ENCODE peak calls at places on chromosomes 7 and 10, in four cellular contexts. K, P, I and E are unnamed samples.

GRCh38 chr10:68566955-68567354 is 6.8 kb downstream of the TET1 start:
- DNase-seq in K (no peak), P (no peak), I (no peak), E (no peak)

GRCh38 chr10:75743231-75743864 is 311.9 kb downstream of the LRMDA start:
- DNase-seq in K (no peak), P (no peak), I (no peak), E (no peak)

GRCh38 chr10:33706746-33707145 is 372.3 kb upstream of the NRP1 start:
- DNase-seq in K (no peak), P (peak), I (no peak), E (no peak)

GRCh38 chr7:101959829-101960228 is 142.4 kb downstream of the CUX1 start:
- DNase-seq in K (no peak), P (no peak), I (no peak), E (no peak)

GRCh38 chr10:121511943-121512342 is 86.3 kb downstream of the FGFR2 start:
- DNase-seq in K (no peak), P (peak), I (no peak), E (no peak)

GRCh38 chr10:127907411-127908105 is 655 bp downstream of the PTPRE start:
- DNase-seq in K (no peak), P (no peak), I (peak), E (peak)

GRCh38 chr7:155896531-155897263 is 84.4 kb upstream of the SHH start:
- DNase-seq in K (no peak), P (no peak), I (no peak), E (no peak)

GRCh38 chr10:28676297-28676967 is 889 bp upstream of the BAMBI start:
- DNase-seq in K (peak), P (no peak), I (peak), E (no peak)

GRCh38 chr10:42594246-42594650 is 44.1 kb downstream of the ZNF33B start:
- DNase-seq in K (no peak), P (peak), I (no peak), E (no peak)

GRCh38 chr10:94274142-94274787 is 88.5 kb downstream of the NOC3L start:
- DNase-seq in K (no peak), P (no peak), I (no peak), E (peak)

GRCh38 chr10:122234416-122234815 is 36.7 kb upstream of the BTBD16 start:
- DNase-seq in K (no peak), P (no peak), I (no peak), E (no peak)

GRCh38 chr7:137579913-137580640 is 236.5 kb upstream of the PTN start:
- DNase-seq in K (peak), P (peak), I (no peak), E (no peak)

GRCh38 chr7:32256376-32256775 is 186.2 kb upstream of the PDE1C start:
- DNase-seq in K (no peak), P (no peak), I (no peak), E (no peak)

GRCh38 chr7:152870106-152870693 is 110.6 kb downstream of the ACTR3B start:
- DNase-seq in K (no peak), P (no peak), I (peak), E (no peak)

GRCh38 chr7:37439282-37440021 is 9.2 kb downstream of the ELMO1 start:
- DNase-seq in K (no peak), P (no peak), I (no peak), E (no peak)

GRCh38 chr7:27154901-27155815 is 1.3 kb downstream of the HOXA7 start:
- DNase-seq in K (no peak), P (peak), I (peak), E (peak)

GRCh38 chr7:2736411-2736914 is 48.5 kb downstream of the AMZ1 start:
- DNase-seq in K (no peak), P (no peak), I (no peak), E (peak)

GRCh38 chr10:124587811-124588211 is 126.2 kb downstream of the LHPP start:
- DNase-seq in K (no peak), P (no peak), I (no peak), E (peak)

GRCh38 chr7:38660427-38661099 is 29.4 kb upstream of the AMPH start:
- DNase-seq in K (peak), P (peak), I (peak), E (no peak)

GRCh38 chr7:32062150-32062549 is 8.1 kb downstream of the PDE1C start:
- DNase-seq in K (peak), P (peak), I (peak), E (peak)

GRCh38 chr10:21464134-21464533 is 61.3 kb downstream of the SKIDA1 start:
- DNase-seq in K (no peak), P (no peak), I (no peak), E (no peak)

DNA sequence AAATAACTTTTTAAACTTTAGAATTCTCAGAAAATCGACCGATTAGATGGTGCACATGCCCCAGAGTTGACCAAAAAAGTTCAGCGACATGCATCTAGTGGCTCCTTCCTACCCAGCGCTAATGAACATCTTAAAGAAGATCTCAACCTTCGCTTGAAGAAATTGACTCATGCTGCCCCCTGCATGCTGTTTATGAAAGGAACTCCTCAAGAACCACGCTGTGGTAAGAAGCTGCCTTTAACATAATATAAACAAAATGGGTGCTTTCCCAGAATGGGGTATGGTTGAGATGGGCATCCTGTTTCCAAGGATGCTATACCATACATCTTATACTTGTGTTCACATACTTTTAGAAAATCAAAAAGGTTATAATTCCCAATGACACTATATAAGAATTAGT is 24.6 kb downstream of the GLRX3 start:
- DNase-seq in K (peak), P (no peak), I (no peak), E (no peak)
- TF ChIP-seq CTCF in K (peak), P (no peak), I (peak), E (no peak)

GRCh38 chr7:157001920-157002818 is 8.3 kb downstream of the MNX1 start:
- DNase-seq in K (no peak), P (no peak), I (peak), E (no peak)
- H3K4me3 ChIP-seq in K (no peak), P (no peak), I (peak), E (no peak)

DNA sequence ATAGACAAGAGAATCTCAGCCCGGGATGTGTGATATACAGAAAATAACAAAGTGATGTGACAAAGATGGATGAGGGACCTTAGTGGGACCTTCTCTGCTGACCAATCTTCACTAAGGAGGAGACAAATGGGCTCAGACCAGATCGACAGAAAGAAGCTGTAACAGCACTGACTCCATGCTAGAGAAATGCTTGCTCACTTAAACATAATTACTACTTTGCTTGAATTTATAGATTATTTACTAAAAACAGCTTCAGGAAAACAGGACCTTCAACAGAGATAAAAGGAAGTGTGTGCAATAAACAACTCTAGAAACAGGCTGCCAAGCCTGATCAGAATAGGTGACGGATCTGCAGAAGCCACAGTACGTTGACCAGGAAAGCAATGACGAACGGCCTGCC is 98.3 kb upstream of the STEAP1B start:
- DNase-seq in K (no peak), P (no peak), I (no peak), E (no peak)
- TF ChIP-seq CTCF in K (no peak), P (no peak), I (no peak), E (no peak)

GRCh38 chr10:12615296-12616220 is 266.2 kb downstream of the CAMK1D start:
- DNase-seq in K (no peak), P (no peak), I (no peak), E (no peak)
- H3K4me3 ChIP-seq in K (no peak), P (no peak), I (no peak), E (no peak)

GRCh38 chr10:12062754-12063482 is 5.8 kb upstream of the DHTKD1 start:
- DNase-seq in K (peak), P (no peak), I (no peak), E (no peak)

GRCh38 chr10:12067336-12067735 is 1.4 kb upstream of the DHTKD1 start:
- DNase-seq in K (no peak), P (peak), I (no peak), E (no peak)

GRCh38 chr10:12063483-12063818 is 5.3 kb upstream of the DHTKD1 start:
- DNase-seq in K (no peak), P (no peak), I (peak), E (no peak)

GRCh38 chr10:12073526-12073925 is 4.8 kb downstream of the DHTKD1 start:
- DNase-seq in K (no peak), P (no peak), I (no peak), E (no peak)

GRCh38 chr10:12068467-12069269 is at the start of gene DHTKD1:
- DNase-seq in K (peak), P (peak), I (peak), E (peak)
- TF ChIP-seq CTCF in K (peak), P (peak), I (peak), E (peak)

DNA sequence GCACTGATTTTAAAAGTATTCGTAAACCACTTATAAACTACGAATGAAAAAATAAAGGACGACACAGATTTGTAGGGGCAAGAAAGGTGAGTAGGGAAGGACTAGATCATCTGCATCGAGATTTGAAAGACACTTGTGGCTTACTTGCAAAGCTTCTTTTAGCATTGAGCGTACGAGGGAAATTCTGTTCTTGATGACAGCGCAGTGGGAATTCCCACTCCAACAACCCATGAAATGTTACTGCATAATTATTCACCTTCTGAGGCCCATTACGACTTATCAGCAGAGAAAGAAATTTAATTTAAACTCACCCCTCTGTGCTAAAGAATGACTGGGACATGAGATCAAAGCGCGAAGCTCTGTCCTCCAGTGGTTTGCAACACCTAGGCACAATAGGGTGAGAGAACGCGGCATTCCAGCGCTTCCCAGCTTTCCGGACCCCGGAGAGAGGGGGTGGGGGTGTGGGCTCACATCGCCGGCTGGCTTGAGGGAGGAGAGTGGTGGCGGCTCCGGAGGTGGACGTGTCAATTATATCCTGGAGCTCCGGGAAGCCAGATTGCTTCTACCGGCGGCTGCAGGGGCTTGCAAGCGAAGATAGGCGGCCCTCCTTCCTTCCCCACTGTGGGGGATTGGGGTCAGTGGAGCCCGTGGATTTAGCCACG is 10.3 kb downstream of the SP8 start:
- DNase-seq in K (no peak), P (no peak), I (peak), E (no peak)
- H3K4me3 ChIP-seq in K (no peak), P (no peak), I (no peak), E (no peak)

GRCh38 chr10:98134117-98134430 is 383 bp upstream of the R3HCC1L start:
- DNase-seq in K (no peak), P (no peak), I (no peak), E (no peak)
- TF ChIP-seq CTCF in K (no peak), P (no peak), I (no peak), E (no peak)

GRCh38 chr7:107691713-107692112 is 31.1 kb downstream of the SLC26A4 start:
- DNase-seq in K (no peak), P (no peak), I (no peak), E (no peak)
- H3K4me3 ChIP-seq in K (no peak), P (no peak), I (no peak), E (no peak)

DNA sequence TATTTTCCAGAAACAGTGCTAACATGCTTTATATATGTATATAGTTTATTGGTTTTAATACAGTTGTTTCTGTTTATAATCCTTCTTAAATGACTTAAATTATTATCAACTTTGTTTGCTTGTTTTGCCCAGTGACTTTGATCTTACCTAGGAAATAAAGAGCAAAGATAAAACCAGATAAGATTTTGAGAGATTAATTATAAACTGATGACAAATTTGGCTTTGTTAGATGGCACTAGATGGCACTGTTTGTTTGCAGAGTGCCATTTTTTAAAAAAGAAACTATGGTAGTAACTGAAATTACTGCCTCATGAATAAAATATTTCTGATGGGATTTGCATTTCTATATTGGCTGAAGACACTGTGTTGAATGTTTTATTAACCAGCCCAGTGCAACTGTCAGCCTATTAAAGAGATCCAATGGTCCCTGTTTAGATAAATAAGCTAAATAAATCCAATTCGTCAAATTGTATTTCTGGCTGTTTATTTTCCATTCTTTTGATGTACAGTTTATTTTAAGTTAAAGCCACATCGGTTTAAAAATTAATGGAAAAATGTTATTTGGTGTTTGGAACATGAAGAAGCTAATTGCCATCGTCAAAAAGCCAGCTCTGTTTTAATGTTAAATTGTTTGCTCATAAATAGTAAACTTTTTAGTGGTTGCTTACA is 28.7 kb downstream of the VTI1A start:
- DNase-seq in K (peak), P (peak), I (no peak), E (no peak)
- TF ChIP-seq CTCF in K (peak), P (peak), I (peak), E (peak)